ENCODE peak calls at places on chromosomes 1 and 21, in six cellular contexts. One of them, this sample, is unnamed.

GRCh38 chr1:183303901-183304300 is 114.3 kb downstream of the NMNAT2 start:
- DNase-seq in HCT116: no peak
- DNase-seq in K562: no peak
- DNase-seq in HepG2: no peak
- DNase-seq in SK-N-SH: no peak
- DNase-seq in H1: no peak
- DNase-seq in this sample: no peak

GRCh38 chr1:235093685-235094592 is 34.7 kb downstream of the TOMM20 start:
- DNase-seq in HCT116: no peak
- DNase-seq in H1: peak; percentile 95
- DNase-seq in SK-N-SH: peak; percentile 83
- DNase-seq in HepG2: peak; percentile 51
- DNase-seq in K562: peak; percentile 89
- DNase-seq in this sample: no peak

GRCh38 chr1:237316352-237316751 is 274.4 kb downstream of the RYR2 start:
- DNase-seq in H1: no peak
- DNase-seq in K562: no peak
- DNase-seq in HepG2: no peak
- DNase-seq in SK-N-SH: no peak
- DNase-seq in HCT116: no peak
- DNase-seq in this sample: no peak

GRCh38 chr1:181366910-181367309 is 116.4 kb upstream of the CACNA1E start:
- DNase-seq in H1: no peak
- DNase-seq in SK-N-SH: no peak
- DNase-seq in K562: no peak
- DNase-seq in HCT116: no peak
- DNase-seq in HepG2: no peak
- DNase-seq in this sample: no peak

GRCh38 chr1:214331827-214332423 is 51.0 kb downstream of the SMYD2 start:
- DNase-seq in H1: peak; percentile 85
- DNase-seq in HCT116: peak; percentile 26
- DNase-seq in K562: peak; percentile 89
- DNase-seq in SK-N-SH: peak; percentile 72
- DNase-seq in HepG2: peak; percentile 26
- DNase-seq in this sample: no peak

GRCh38 chr1:87787551-87787950 is 458.9 kb downstream of the LMO4 start:
- DNase-seq in K562: no peak
- DNase-seq in H1: no peak
- DNase-seq in HCT116: no peak
- DNase-seq in SK-N-SH: no peak
- DNase-seq in HepG2: peak; percentile 69
- DNase-seq in this sample: no peak

GRCh38 chr1:56819393-56819899 is at the start of gene FYB2:
- DNase-seq in K562: no peak
- DNase-seq in SK-N-SH: no peak
- DNase-seq in HepG2: peak; percentile 28
- DNase-seq in H1: peak; percentile 76
- DNase-seq in HCT116: no peak
- DNase-seq in this sample: no peak

GRCh38 chr1:42822833-42823392 is 5.7 kb upstream of the SVBP start:
- DNase-seq in K562: no peak
- DNase-seq in HepG2: no peak
- DNase-seq in SK-N-SH: peak; percentile 43
- DNase-seq in H1: no peak
- DNase-seq in HCT116: no peak
- DNase-seq in this sample: no peak

GRCh38 chr1:237701534-237701933 is 189.2 kb downstream of the ZP4 start:
- DNase-seq in HepG2: no peak
- DNase-seq in H1: no peak
- DNase-seq in SK-N-SH: no peak
- DNase-seq in HCT116: no peak
- DNase-seq in K562: no peak
- DNase-seq in this sample: no peak

GRCh38 chr1:215543191-215543606 is 23.9 kb upstream of the KCTD3 start:
- DNase-seq in K562: no peak
- DNase-seq in HCT116: no peak
- DNase-seq in HepG2: peak; percentile 20
- DNase-seq in SK-N-SH: no peak
- DNase-seq in H1: no peak
- DNase-seq in this sample: peak; percentile 23

GRCh38 chr1:21175670-21176581 is 771 bp downstream of the EIF4G3 start:
- DNase-seq in HepG2: no peak
- DNase-seq in HCT116: no peak
- DNase-seq in K562: peak; percentile 88
- DNase-seq in SK-N-SH: peak; percentile 72
- DNase-seq in H1: peak; percentile 73
- DNase-seq in this sample: no peak

GRCh38 chr21:40707271-40707670 is 139.7 kb downstream of the DSCAM start:
- DNase-seq in HepG2: no peak
- DNase-seq in K562: no peak
- DNase-seq in HCT116: no peak
- DNase-seq in H1: no peak
- DNase-seq in SK-N-SH: no peak
- DNase-seq in this sample: no peak

GRCh38 chr21:37367758-37368535 is 1.4 kb downstream of the DYRK1A start:
- DNase-seq in SK-N-SH: peak; percentile 42
- DNase-seq in K562: peak; percentile 64
- DNase-seq in H1: peak; percentile 61
- DNase-seq in HepG2: no peak
- DNase-seq in HCT116: no peak
- DNase-seq in this sample: no peak

GRCh38 chr1:235018161-235018560 is 110.5 kb downstream of the TOMM20 start:
- DNase-seq in HCT116: peak; percentile 19
- DNase-seq in SK-N-SH: no peak
- DNase-seq in K562: no peak
- DNase-seq in HepG2: peak; percentile 59
- DNase-seq in H1: no peak
- DNase-seq in this sample: no peak

GRCh38 chr1:160539896-160540858 is 17.1 kb upstream of the SLAMF6 start:
- DNase-seq in SK-N-SH: no peak
- DNase-seq in K562: peak; percentile 92
- DNase-seq in HepG2: peak; percentile 9
- DNase-seq in H1: no peak
- DNase-seq in HCT116: no peak
- DNase-seq in this sample: peak; percentile 95

GRCh38 chr1:202576816-202577215 is 133.4 kb downstream of the SYT2 start:
- DNase-seq in HCT116: no peak
- DNase-seq in SK-N-SH: no peak
- DNase-seq in HepG2: peak; percentile 70
- DNase-seq in H1: no peak
- DNase-seq in K562: no peak
- DNase-seq in this sample: no peak

GRCh38 chr1:96565546-96565945 is 156.0 kb upstream of the PTBP2 start:
- DNase-seq in HepG2: no peak
- DNase-seq in HCT116: no peak
- DNase-seq in K562: no peak
- DNase-seq in H1: no peak
- DNase-seq in SK-N-SH: no peak
- DNase-seq in this sample: no peak

GRCh38 chr1:241215683-241216082 is 141.3 kb downstream of the RGS7 start:
- DNase-seq in HepG2: no peak
- DNase-seq in H1: no peak
- DNase-seq in HCT116: no peak
- DNase-seq in K562: no peak
- DNase-seq in SK-N-SH: no peak
- DNase-seq in this sample: no peak

GRCh38 chr1:225866061-225866844 is 15.9 kb downstream of the TMEM63A start:
- DNase-seq in H1: no peak
- DNase-seq in K562: no peak
- DNase-seq in HepG2: no peak
- DNase-seq in HCT116: no peak
- DNase-seq in SK-N-SH: no peak
- DNase-seq in this sample: no peak

GRCh38 chr21:45154511-45155508 is 80.4 kb downstream of the ADARB1 start:
- DNase-seq in HCT116: no peak
- DNase-seq in HepG2: no peak
- DNase-seq in K562: no peak
- DNase-seq in H1: peak; percentile 46
- DNase-seq in SK-N-SH: peak; percentile 87
- DNase-seq in this sample: no peak

GRCh38 chr1:198529414-198529813 is 11.1 kb downstream of the ATP6V1G3 start:
- DNase-seq in K562: no peak
- DNase-seq in H1: no peak
- DNase-seq in SK-N-SH: peak; percentile 4
- DNase-seq in HepG2: no peak
- DNase-seq in HCT116: no peak
- DNase-seq in this sample: no peak

GRCh38 chr1:184753093-184753492 is 1.6 kb downstream of the EDEM3 start:
- DNase-seq in H1: no peak
- DNase-seq in K562: no peak
- DNase-seq in HCT116: no peak
- DNase-seq in SK-N-SH: no peak
- DNase-seq in HepG2: no peak
- DNase-seq in this sample: no peak

GRCh38 chr1:46749921-46750404 is 31.0 kb upstream of the EFCAB14 start:
- DNase-seq in H1: no peak
- DNase-seq in SK-N-SH: no peak
- DNase-seq in HepG2: no peak
- DNase-seq in K562: no peak
- DNase-seq in HCT116: no peak
- DNase-seq in this sample: no peak

GRCh38 chr21:34795152-34796141 is 126.7 kb downstream of the CLIC6 start:
- DNase-seq in HCT116: peak; percentile 61
- DNase-seq in SK-N-SH: no peak
- DNase-seq in HepG2: peak; percentile 76
- DNase-seq in H1: no peak
- DNase-seq in K562: no peak
- DNase-seq in this sample: no peak

GRCh38 chr1:54884768-54885167 is 2.2 kb downstream of the DHCR24 start:
- DNase-seq in HepG2: no peak
- DNase-seq in SK-N-SH: no peak
- DNase-seq in K562: no peak
- DNase-seq in H1: no peak
- DNase-seq in HCT116: no peak
- DNase-seq in this sample: no peak

GRCh38 chr1:244730934-244731434 is 78.1 kb downstream of the DESI2 start:
- DNase-seq in SK-N-SH: no peak
- DNase-seq in K562: no peak
- DNase-seq in HCT116: no peak
- DNase-seq in H1: peak; percentile 68
- DNase-seq in HepG2: no peak
- DNase-seq in this sample: no peak

GRCh38 chr1:244732846-244733450 is 80.0 kb downstream of the DESI2 start:
- DNase-seq in K562: no peak
- DNase-seq in H1: no peak
- DNase-seq in SK-N-SH: no peak
- DNase-seq in HepG2: no peak
- DNase-seq in HCT116: no peak
- DNase-seq in this sample: no peak

GRCh38 chr1:244735404-244735803 is 82.5 kb downstream of the DESI2 start:
- DNase-seq in K562: no peak
- DNase-seq in HCT116: no peak
- DNase-seq in H1: no peak
- DNase-seq in SK-N-SH: no peak
- DNase-seq in HepG2: no peak
- DNase-seq in this sample: peak; percentile 7

GRCh38 chr1:244731651-244732050 is 78.7 kb downstream of the DESI2 start:
- DNase-seq in SK-N-SH: no peak
- DNase-seq in K562: no peak
- DNase-seq in HCT116: no peak
- DNase-seq in H1: no peak
- DNase-seq in HepG2: no peak
- DNase-seq in this sample: no peak

DNA sequence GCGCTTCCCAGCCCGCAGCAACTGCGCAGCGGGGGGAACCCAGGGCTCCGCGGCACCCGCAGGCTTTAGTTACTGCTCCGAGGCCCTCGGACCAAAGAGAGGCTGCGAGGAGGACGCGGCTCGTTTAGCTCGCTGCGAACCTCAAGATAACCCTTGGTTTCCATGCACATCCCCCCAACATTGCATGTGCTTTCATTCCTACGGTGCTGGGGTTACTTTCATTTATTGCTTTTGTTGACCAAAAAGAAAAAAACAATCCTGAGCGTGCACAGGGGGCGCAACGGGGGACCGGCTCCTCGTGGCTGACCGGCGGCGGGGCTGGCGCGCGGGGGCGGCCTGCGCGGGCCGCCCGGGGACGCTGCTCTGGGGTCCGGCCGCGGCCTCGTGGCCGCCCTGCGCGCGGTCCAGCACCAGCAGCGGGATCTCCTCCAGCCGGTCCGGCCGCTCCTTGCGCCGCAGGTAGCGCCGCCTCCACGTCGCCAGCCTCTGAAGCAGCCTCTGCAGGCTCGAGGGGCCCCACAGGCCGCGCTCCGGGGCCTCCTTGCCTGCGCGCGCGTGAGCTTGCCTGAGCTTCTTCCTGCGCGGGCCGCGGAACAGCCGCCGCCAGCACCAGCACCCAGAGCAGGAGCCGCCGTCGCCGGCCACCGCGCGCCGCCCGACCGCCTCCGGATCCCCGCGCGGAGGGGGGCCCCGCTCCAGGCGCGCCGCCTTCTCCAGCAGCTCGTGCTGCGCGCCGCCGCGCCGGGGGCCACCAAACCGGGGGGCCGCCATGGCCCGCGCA is 77.4 kb downstream of the DESI2 start:
- DNase-seq in K562: peak; percentile 4
- DNase-seq in H1: peak; percentile 71
- DNase-seq in SK-N-SH: peak; percentile 79
- DNase-seq in HCT116: no peak
- DNase-seq in HepG2: no peak
- DNase-seq in this sample: no peak
- TF ChIP-seq POLR2AphosphoS5 in K562: no peak
- TF ChIP-seq POLR2AphosphoS5 in H1: no peak
- TF ChIP-seq POLR2AphosphoS5 in SK-N-SH: no peak
- TF ChIP-seq POLR2AphosphoS5 in HCT116: no peak
- TF ChIP-seq POLR2AphosphoS5 in HepG2: no peak
- TF ChIP-seq POLR2AphosphoS5 in this sample: no peak

DNA sequence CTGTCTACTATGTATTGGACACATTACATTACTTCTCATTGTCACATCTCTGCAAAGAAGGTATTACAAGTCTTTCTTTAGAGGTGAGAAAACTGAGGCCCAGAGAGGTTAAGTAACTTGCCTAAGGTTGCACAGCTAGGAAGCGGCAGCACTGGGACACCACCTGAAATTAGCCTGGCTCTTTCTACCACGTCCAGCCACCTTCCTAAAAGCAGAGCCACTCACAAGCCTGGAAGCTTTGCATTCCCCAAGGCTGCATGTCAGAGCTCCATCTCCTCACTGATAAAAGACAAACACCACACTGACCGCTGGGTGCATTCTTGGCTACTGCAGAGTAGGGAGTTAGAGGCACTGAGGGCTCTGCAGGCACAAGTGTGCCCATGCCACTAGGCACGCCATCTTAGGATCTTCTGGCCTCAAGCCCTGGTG is 2.4 kb downstream of the CD247 start:
- DNase-seq in SK-N-SH: no peak
- DNase-seq in HCT116: no peak
- DNase-seq in HepG2: no peak
- DNase-seq in K562: peak; percentile 7
- DNase-seq in H1: peak; percentile 27
- DNase-seq in this sample: no peak
- TF ChIP-seq JUND in SK-N-SH: no peak
- TF ChIP-seq JUND in HCT116: no peak
- TF ChIP-seq JUND in HepG2: no peak
- TF ChIP-seq JUND in K562: no peak
- TF ChIP-seq JUND in H1: no peak
- TF ChIP-seq JUND in this sample: no peak

GRCh38 chr1:10107985-10108663 is 75.4 kb downstream of the UBE4B start:
- DNase-seq in K562: no peak
- DNase-seq in HCT116: peak; percentile 91
- DNase-seq in H1: no peak
- DNase-seq in HepG2: no peak
- DNase-seq in SK-N-SH: no peak
- DNase-seq in this sample: no peak
- TF ChIP-seq POLR2AphosphoS5 in K562: no peak
- TF ChIP-seq POLR2AphosphoS5 in HCT116: peak; percentile 16
- TF ChIP-seq POLR2AphosphoS5 in H1: no peak
- TF ChIP-seq POLR2AphosphoS5 in HepG2: no peak
- TF ChIP-seq POLR2AphosphoS5 in SK-N-SH: no peak
- TF ChIP-seq POLR2AphosphoS5 in this sample: no peak

GRCh38 chr1:199815947-199816346 is 211.6 kb upstream of the NR5A2 start:
- DNase-seq in K562: no peak
- DNase-seq in SK-N-SH: no peak
- DNase-seq in H1: no peak
- DNase-seq in HCT116: no peak
- DNase-seq in HepG2: no peak
- DNase-seq in this sample: no peak
- TF ChIP-seq JUND in K562: no peak
- TF ChIP-seq JUND in SK-N-SH: no peak
- TF ChIP-seq JUND in H1: no peak
- TF ChIP-seq JUND in HCT116: no peak
- TF ChIP-seq JUND in HepG2: no peak
- TF ChIP-seq JUND in this sample: no peak